ENCODE peak calls at places on chromosome 16, in ten cellular contexts. X is stimulated activated CD8-positive, alpha-beta memory T cell treated with anti-CD3 and anti-CD28 coated beads, Interleukin-4, amount 100 ng/mL, for 1 hour; E is head of caudate nucleus; T is PC-9; K is posterior cingulate gyrus; M is NCI-H446 treated with DMSO at 0.1 percent for 48 hours; J is stimulated activated CD4-positive, alpha-beta T cell treated with anti-CD3 and anti-CD28 coated beads, Interleukin-2, amount 100 ng/mL, for 24 hours; B is HS-27A; H is H7; Q is EL. S is an unnamed sample.

GRCh38 chr16:63856537-63856936 is 1265.3 kb downstream of the CDH11 start:
- DNase-seq in H (no peak), E (no peak), J (no peak), Q (no peak), B (no peak), X (no peak), K (no peak), M (no peak), T (no peak), S (no peak)

GRCh38 chr16:28191364-28191985 is 20.3 kb downstream of the XPO6 start:
- DNase-seq in J (no peak), X (no peak), H (no peak), K (no peak), Q (no peak), M (no peak), B (no peak), E (no peak), T (peak), S (no peak)

GRCh38 chr16:12089492-12090161 is 113.1 kb downstream of the SNX29 start:
- DNase-seq in B (no peak), T (no peak), Q (peak), X (no peak), H (peak), K (no peak), J (peak), M (no peak), E (peak), S (peak)

GRCh38 chr16:89584768-89585549 is 9.4 kb downstream of the CPNE7 start:
- DNase-seq in B (no peak), T (no peak), K (no peak), M (no peak), Q (no peak), H (peak), X (no peak), E (peak), J (no peak), S (no peak)

GRCh38 chr16:4661661-4662060 is 31.7 kb upstream of the NUDT16L1 start:
- DNase-seq in T (no peak), Q (no peak), J (no peak), B (no peak), K (no peak), H (no peak), X (no peak), M (no peak), E (no peak), S (peak)

GRCh38 chr16:67406628-67407027 is 9.6 kb downstream of the ZDHHC1 start:
- DNase-seq in M (no peak), Q (peak), K (no peak), T (no peak), B (no peak), X (no peak), J (no peak), E (no peak), H (no peak), S (peak)

GRCh38 chr16:83771306-83771942 is 36.4 kb upstream of the HSBP1 start:
- DNase-seq in K (peak), M (no peak), J (no peak), B (no peak), E (peak), X (no peak), H (no peak), T (no peak), Q (no peak), S (peak)

GRCh38 chr16:2473999-2474876 is 689 bp upstream of the TBC1D24 start:
- DNase-seq in M (no peak), X (peak), T (no peak), E (peak), H (peak), K (no peak), B (no peak), Q (peak), J (peak), S (peak)

GRCh38 chr16:49505556-49505955 is 132.0 kb downstream of the C16orf78 start:
- DNase-seq in K (no peak), J (no peak), M (no peak), B (no peak), E (no peak), X (no peak), Q (no peak), H (no peak), T (no peak), S (no peak)

GRCh38 chr16:72942021-72942420 is 105.9 kb downstream of the ZFHX3 start:
- DNase-seq in T (no peak), E (no peak), Q (no peak), J (no peak), M (no peak), K (no peak), B (no peak), H (no peak), X (no peak), S (no peak)

GRCh38 chr16:15950167-15950854 is 895 bp downstream of the ABCC1 start:
- DNase-seq in X (no peak), K (no peak), B (no peak), Q (peak), M (no peak), T (no peak), H (peak), E (peak), J (peak), S (no peak)

GRCh38 chr16:78503501-78504110 is 404.2 kb downstream of the WWOX start:
- DNase-seq in M (no peak), X (peak), E (no peak), T (no peak), H (peak), Q (peak), J (peak), B (no peak), K (no peak), S (peak)

GRCh38 chr16:86723699-86724098 is 145.3 kb downstream of the FOXL1 start:
- DNase-seq in T (no peak), B (no peak), H (peak), M (no peak), K (no peak), X (no peak), J (no peak), E (peak), Q (no peak), S (no peak)

GRCh38 chr16:9330036-9330545 is 238.6 kb downstream of the HAPSTR1 start:
- DNase-seq in T (no peak), K (no peak), J (no peak), M (no peak), H (no peak), Q (no peak), B (no peak), X (no peak), E (no peak), S (no peak)

GRCh38 chr16:85369741-85370528 is 243.2 kb upstream of the GSE1 start:
- DNase-seq in Q (peak), M (no peak), E (no peak), X (peak), H (peak), K (no peak), B (no peak), J (peak), T (no peak), S (no peak)

GRCh38 chr16:10805362-10805761 is 13.2 kb downstream of the TVP23A start:
- DNase-seq in Q (no peak), M (no peak), B (no peak), H (no peak), T (no peak), E (no peak), X (no peak), K (no peak), J (no peak), S (no peak)

GRCh38 chr16:64880994-64881393 is 240.9 kb downstream of the CDH11 start:
- DNase-seq in H (no peak), X (no peak), B (no peak), T (no peak), K (no peak), E (no peak), J (no peak), Q (no peak), M (no peak), S (no peak)

GRCh38 chr16:583815-584591 is 5.9 kb upstream of the RAB40C start:
- DNase-seq in B (no peak), M (no peak), J (no peak), Q (no peak), K (peak), X (no peak), T (no peak), E (peak), H (peak), S (no peak)

GRCh38 chr16:85553436-85554113 is 59.5 kb upstream of the GSE1 start:
- DNase-seq in E (peak), M (no peak), Q (peak), T (peak), K (no peak), H (peak), B (peak), X (no peak), J (peak), S (peak)

GRCh38 chr16:12344577-12345343 is 368.2 kb downstream of the SNX29 start:
- DNase-seq in K (no peak), T (no peak), E (no peak), B (no peak), M (no peak), J (no peak), Q (no peak), X (no peak), H (no peak), S (peak)

GRCh38 chr16:74275031-74275636 is 21.5 kb upstream of the PSMD7 start:
- DNase-seq in E (no peak), B (no peak), K (no peak), J (no peak), M (no peak), X (no peak), Q (peak), T (peak), H (no peak), S (no peak)

S was measured in Ammon's horn.